ENCODE peak calls at places on chromosomes 16 and 17, in ten cellular contexts. Y is thoracic aorta, P is fibroblast of mammary gland, T is dorsolateral prefrontal cortex, O is astrocyte, D is foreskin fibroblast, I is BE2C, J is spleen, F is GM12878, H is transverse colon. K is an unnamed sample.

GRCh38 chr16:19227643-19228042 is 57.9 kb upstream of the CLEC19A start:
- DNase-seq in Y (no peak), P (no peak), T (no peak), O (peak), D (no peak), I (no peak), J (no peak), F (no peak), H (no peak), K (no peak)

GRCh38 chr17:35052240-35052608 is 11.3 kb downstream of the RFFL start:
- DNase-seq in Y (no peak), P (peak), T (no peak), O (peak), D (peak), I (no peak), J (no peak), F (no peak), H (no peak), K (no peak)

GRCh38 chr16:81585785-81586184 is 141.2 kb downstream of the CMIP start:
- DNase-seq in Y (no peak), P (no peak), T (no peak), O (no peak), D (peak), I (peak), J (no peak), F (no peak), H (no peak), K (no peak)

GRCh38 chr17:78013683-78014467 is 55.4 kb downstream of the TNRC6C start:
- DNase-seq in Y (no peak), P (peak), T (peak), O (peak), D (peak), I (peak), J (no peak), F (peak), H (peak), K (peak)

GRCh38 chr17:4124994-4125393 is 17.8 kb downstream of the ZZEF1 start:
- DNase-seq in Y (no peak), P (no peak), T (no peak), O (no peak), D (no peak), I (no peak), J (no peak), F (no peak), H (no peak), K (no peak)

GRCh38 chr16:81634380-81635121 is 144.5 kb upstream of the PLCG2 start:
- DNase-seq in Y (no peak), P (no peak), T (no peak), O (peak), D (no peak), I (no peak), J (no peak), F (no peak), H (no peak), K (no peak)

GRCh38 chr16:29809850-29810698 is 1.9 kb upstream of the PRRT2 start:
- DNase-seq in Y (no peak), P (peak), T (no peak), O (no peak), D (peak), I (peak), J (peak), F (no peak), H (no peak), K (peak)

GRCh38 chr17:33637534-33637933 is 344.4 kb upstream of the ASIC2 start:
- DNase-seq in Y (no peak), P (no peak), T (no peak), O (no peak), D (no peak), I (no peak), J (no peak), F (no peak), H (no peak), K (no peak)

GRCh38 chr17:49344914-49345313 is 17.1 kb downstream of the ZNF652 start:
- DNase-seq in Y (no peak), P (peak), T (no peak), O (no peak), D (no peak), I (no peak), J (no peak), F (no peak), H (no peak), K (peak)

GRCh38 chr17:7862692-7863437 is 5.1 kb downstream of the CYB5D1 start:
- DNase-seq in Y (no peak), P (peak), T (peak), O (peak), D (peak), I (no peak), J (no peak), F (no peak), H (peak), K (peak)

DNA sequence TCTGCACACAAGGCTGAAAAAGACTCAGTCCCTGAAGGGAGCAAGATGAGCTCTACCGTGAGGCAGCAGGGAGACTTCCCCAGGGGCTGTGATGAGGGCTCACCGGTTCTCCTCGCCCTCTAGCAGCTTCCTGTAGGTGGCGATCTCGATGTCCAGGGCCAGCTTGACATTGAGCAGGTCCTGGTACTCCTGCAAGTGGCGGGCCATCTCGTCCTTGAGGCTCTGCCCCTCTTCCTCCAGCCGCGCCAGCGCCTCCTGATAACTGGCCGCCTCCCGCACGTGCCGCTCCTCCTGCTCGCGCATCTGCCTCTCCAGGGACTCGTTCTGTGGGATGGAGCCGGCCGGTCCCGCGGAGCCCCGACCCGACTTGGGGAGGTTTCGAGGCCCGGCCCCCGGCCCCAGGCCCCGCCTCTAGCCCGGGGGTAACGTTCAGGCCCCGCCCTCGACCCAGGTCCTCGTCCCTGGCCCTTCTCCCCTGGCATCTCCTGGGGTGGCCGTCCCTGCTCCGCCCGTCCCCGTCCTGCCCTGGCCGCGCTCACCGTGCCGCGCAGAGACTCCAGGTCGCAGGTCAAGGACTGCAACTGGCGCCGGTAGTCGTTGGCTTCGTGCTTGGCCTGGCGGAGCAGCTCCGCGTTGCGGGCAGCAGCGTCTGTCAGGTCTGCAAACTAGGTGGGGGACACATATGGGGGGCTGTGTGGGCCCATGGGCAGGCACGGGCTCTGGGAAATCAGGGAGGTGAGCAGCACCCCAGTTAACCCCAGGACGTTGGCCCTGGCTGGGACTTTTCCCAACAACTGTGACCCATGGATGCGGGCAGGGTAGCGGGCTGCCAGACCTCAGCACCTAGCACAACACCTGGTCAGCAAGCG is 3.9 kb downstream of the GFAP start:
- DNase-seq in Y (no peak), P (peak), T (peak), O (no peak), D (peak), I (peak), J (peak), F (no peak), H (peak), K (peak)
- TF ChIP-seq CTCF in Y (peak), P (peak), T (no peak), O (peak), D (peak), I (peak), J (peak), F (peak), H (peak), K (peak)

GRCh38 chr16:6548507-6548906 is 784.1 kb upstream of the RBFOX1 start:
- DNase-seq in Y (no peak), P (no peak), T (no peak), O (no peak), D (no peak), I (no peak), J (no peak), F (no peak), H (no peak), K (no peak)

GRCh38 chr16:6545329-6545728 is 787.3 kb upstream of the RBFOX1 start:
- DNase-seq in Y (no peak), P (no peak), T (no peak), O (no peak), D (no peak), I (no peak), J (no peak), F (no peak), H (no peak), K (no peak)

DNA sequence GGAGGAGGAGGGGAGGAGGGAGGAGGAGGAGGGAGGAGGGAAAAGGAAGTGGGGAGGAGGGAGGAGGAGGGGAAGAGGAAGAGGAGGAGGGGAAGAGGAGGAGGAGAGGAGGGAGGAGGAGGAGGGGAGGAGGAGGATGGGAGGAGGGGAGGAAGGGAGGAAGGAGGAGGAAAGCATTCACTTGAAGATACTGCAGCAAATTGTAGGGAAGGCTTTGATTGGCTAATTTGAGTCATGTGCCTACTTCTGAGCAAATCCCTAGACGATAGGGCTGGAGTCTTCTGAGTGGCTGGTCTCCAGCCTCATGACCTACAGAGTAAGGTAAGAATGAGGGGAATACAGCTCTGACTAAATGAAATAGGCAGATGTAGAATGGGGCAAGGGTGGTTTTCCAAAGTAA is 783.2 kb upstream of the RBFOX1 start:
- DNase-seq in Y (no peak), P (no peak), T (no peak), O (no peak), D (no peak), I (no peak), J (no peak), F (no peak), H (no peak), K (no peak)
- H3K4me3 ChIP-seq in Y (no peak), P (no peak), T (no peak), O (no peak), D (no peak), I (no peak), J (no peak), F (no peak), H (no peak), K (no peak)

DNA sequence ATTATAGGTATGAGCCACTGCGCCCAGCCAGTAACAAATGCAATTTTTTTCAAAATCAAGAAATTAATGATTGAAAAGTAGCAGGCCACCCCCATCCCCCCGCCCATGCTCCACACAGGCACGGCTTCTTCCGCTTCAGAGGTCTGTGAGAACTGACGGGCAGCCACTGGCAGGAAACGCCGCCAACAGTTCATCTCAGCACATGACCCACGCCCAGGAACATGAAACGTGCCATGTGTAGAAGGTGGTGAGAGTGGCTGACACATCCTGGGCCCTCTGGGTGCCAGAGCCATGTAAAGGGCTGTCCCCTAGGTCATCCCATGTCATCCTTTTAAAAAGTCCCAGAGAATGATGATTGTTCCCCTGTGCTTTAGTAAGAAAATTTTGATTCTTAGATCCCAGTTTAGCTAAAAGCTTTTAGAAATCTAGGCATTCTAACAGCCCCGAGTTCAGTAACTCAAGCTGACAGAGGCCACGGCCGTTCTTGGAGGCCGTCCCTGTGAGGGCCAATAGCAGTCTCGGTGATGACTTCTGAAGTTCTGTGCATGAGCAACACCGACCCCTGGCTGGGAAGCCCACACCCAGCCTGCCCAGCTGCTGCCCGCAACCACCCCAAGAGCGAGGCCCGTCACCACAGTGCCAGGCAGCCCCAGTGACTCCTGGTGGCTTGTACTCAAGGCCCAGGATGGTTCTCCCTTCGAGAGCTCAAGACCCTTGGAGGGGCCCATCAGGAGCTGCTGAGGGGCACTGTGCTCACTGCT is 52.1 kb downstream of the KLHDC4 start:
- DNase-seq in Y (no peak), P (no peak), T (no peak), O (no peak), D (no peak), I (no peak), J (peak), F (no peak), H (no peak), K (no peak)
- TF ChIP-seq CTCF in Y (no peak), P (no peak), T (no peak), O (no peak), D (no peak), I (no peak), J (no peak), F (no peak), H (no peak), K (no peak)

GRCh38 chr17:980406-981291 is 1.1 kb upstream of the NXN start:
- DNase-seq in Y (no peak), P (peak), T (peak), O (peak), D (peak), I (peak), J (peak), F (peak), H (peak), K (peak)
- H3K4me3 ChIP-seq in Y (peak), P (peak), T (peak), O (peak), D (peak), I (peak), J (peak), F (peak), H (no peak), K (peak)

DNA sequence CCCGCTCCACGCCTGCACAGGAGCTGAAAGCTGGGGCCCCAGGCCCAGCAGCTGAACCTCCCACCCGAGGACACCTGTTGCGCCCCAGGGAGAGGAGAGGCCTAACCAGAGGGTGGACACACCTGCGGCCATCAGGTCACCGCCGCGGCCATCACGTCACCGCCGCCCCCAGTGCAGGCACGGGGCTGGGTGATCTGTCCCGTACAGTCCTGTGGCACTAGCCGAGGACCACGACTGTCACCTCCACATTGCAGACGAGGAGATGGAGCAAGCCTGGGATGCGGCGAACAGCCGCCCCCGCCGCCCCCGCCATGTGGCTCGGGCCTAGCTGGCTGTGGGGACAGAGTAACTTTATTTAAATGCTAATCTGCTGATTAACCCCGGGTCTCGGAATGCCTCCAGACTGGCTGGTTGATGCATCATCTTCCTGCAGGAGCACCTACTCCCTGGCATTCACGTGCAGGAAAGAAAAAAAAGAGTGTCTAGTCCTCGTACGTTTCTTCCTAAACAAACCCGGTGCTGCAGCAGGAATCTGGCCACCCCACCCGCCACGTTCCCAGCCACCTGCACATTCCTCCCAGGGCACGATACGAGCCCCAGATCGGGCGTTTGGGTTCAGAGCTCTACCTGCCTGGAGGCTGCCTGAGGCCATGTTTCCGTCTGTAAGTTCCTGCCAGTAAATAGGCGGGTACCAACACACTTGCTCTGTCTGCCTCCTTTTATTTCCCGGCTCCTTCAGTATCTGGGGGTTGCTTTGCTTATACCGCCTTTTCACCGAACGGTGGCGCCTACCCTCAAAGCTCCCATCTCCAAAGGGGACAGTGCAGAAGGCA is 29.9 kb downstream of the PIEZO1 start:
- DNase-seq in Y (no peak), P (peak), T (peak), O (peak), D (peak), I (no peak), J (no peak), F (no peak), H (no peak), K (no peak)
- TF ChIP-seq CTCF in Y (no peak), P (no peak), T (peak), O (peak), D (peak), I (peak), J (no peak), F (no peak), H (no peak), K (no peak)

DNA sequence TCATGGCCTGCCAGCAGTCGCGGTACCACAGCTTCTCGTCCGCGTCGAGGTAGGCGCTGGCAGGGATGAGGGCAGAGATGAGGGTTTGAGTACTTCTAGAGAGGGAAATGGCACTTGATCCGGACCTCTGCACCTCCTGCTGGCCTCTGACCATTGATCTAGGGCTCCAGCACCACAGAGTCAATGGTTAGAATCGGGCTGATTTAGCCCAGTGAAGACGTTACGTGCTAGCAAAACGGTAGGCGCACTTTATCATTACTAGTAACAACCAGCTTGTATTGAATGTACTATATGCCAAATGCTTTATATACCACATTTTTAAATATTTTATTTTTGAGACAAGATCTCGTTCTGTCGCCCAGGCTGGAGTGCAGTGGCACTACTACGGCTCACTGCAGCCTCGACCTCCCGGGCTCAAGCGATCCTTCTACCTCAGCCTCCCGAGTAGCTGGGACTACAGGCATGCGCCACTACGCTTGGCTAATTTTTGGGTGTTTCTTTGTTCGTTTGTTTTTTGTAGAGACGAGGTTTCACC is 526 bp downstream of the TSNAXIP1 start:
- DNase-seq in Y (no peak), P (no peak), T (no peak), O (no peak), D (no peak), I (no peak), J (no peak), F (no peak), H (no peak), K (no peak)
- H3K4me3 ChIP-seq in Y (peak), P (peak), T (peak), O (peak), D (peak), I (peak), J (peak), F (peak), H (peak), K (peak)